ENCODE peak calls at places on chromosomes 13 and 19, in nine cellular contexts. S, V, I, J, F, D, G, H and Z are unnamed samples.

GRCh38 chr19:3330047-3330446 is 36.3 kb upstream of the NFIC start:
- DNase-seq in S (no peak), V (no peak), I (no peak), J (no peak), F (no peak), D (no peak), G (no peak), H (no peak), Z (no peak)

GRCh38 chr19:55638864-55639359 is 1.9 kb upstream of the ZNF580 start:
- DNase-seq in S (no peak), V (peak; percentile 58), I (peak; percentile 52), J (peak; percentile 50), F (peak; percentile 50), D (peak; percentile 60), G (peak; percentile 73), H (peak; percentile 41), Z (peak; percentile 22)

GRCh38 chr13:71621152-71622124 is 245.6 kb downstream of the DACH1 start:
- DNase-seq in S (no peak), V (no peak), I (no peak), J (no peak), F (no peak), D (no peak), G (no peak), H (peak; percentile 5), Z (no peak)

GRCh38 chr19:45125975-45126493 is 33.1 kb downstream of the PPP1R37 start:
- DNase-seq in S (peak; percentile 37), V (peak; percentile 67), I (peak; percentile 76), J (peak; percentile 86), F (peak; percentile 51), D (peak; percentile 65), G (peak; percentile 60), H (peak; percentile 56), Z (peak; percentile 73)

GRCh38 chr19:3358919-3359849 is 7.2 kb upstream of the NFIC start:
- DNase-seq in S (peak; percentile 77), V (peak; percentile 76), I (peak; percentile 60), J (peak; percentile 80), F (no peak), D (peak; percentile 69), G (no peak), H (peak; percentile 72), Z (peak; percentile 89)

GRCh38 chr13:33015791-33016323 is 366 bp upstream of the KL start:
- DNase-seq in S (peak; percentile 25), V (peak; percentile 8), I (peak; percentile 45), J (peak; percentile 79), F (no peak), D (no peak), G (no peak), H (no peak), Z (peak; percentile 65)

GRCh38 chr13:37984357-37984756 is 114.8 kb upstream of the TRPC4 start:
- DNase-seq in S (no peak), V (no peak), I (peak; percentile 26), J (no peak), F (no peak), D (no peak), G (peak; percentile 13), H (no peak), Z (no peak)

GRCh38 chr19:9808855-9809646 is 9.8 kb downstream of the FBXL12 start:
- DNase-seq in S (no peak), V (no peak), I (no peak), J (no peak), F (no peak), D (no peak), G (no peak), H (no peak), Z (no peak)

GRCh38 chr19:49800771-49801170 is 12.3 kb downstream of the FUZ start:
- DNase-seq in S (no peak), V (no peak), I (no peak), J (no peak), F (no peak), D (no peak), G (no peak), H (no peak), Z (no peak)

GRCh38 chr13:28181413-28181812 is 43.1 kb downstream of the PAN3 start:
- DNase-seq in S (no peak), V (peak; percentile 84), I (no peak), J (no peak), F (peak; percentile 92), D (no peak), G (no peak), H (peak; percentile 20), Z (no peak)

GRCh38 chr19:10655457-10656312 is 1.5 kb downstream of the ILF3 start:
- DNase-seq in S (no peak), V (peak; percentile 76), I (peak; percentile 52), J (no peak), F (peak; percentile 67), D (no peak), G (peak; percentile 74), H (peak; percentile 27), Z (no peak)

GRCh38 chr13:110341445-110342247 is 34.6 kb downstream of the COL4A2 start:
- DNase-seq in S (peak; percentile 58), V (no peak), I (no peak), J (peak; percentile 33), F (no peak), D (no peak), G (no peak), H (peak; percentile 73), Z (no peak)

GRCh38 chr19:41564515-41565383 is 11.2 kb upstream of the CEACAM21 start:
- DNase-seq in S (no peak), V (peak; percentile 47), I (peak; percentile 32), J (no peak), F (no peak), D (no peak), G (peak; percentile 60), H (no peak), Z (no peak)

GRCh38 chr13:65605386-65605785 is 1624.8 kb downstream of the PCDH9 start:
- DNase-seq in S (no peak), V (no peak), I (no peak), J (no peak), F (no peak), D (no peak), G (no peak), H (peak; percentile 31), Z (no peak)

GRCh38 chr19:40225440-40226305 is 816 bp downstream of the CCNP start:
- DNase-seq in S (no peak), V (peak; percentile 59), I (no peak), J (no peak), F (no peak), D (no peak), G (no peak), H (no peak), Z (no peak)

GRCh38 chr19:4914736-4915501 is 5.6 kb downstream of the UHRF1 start:
- DNase-seq in S (no peak), V (peak; percentile 94), I (no peak), J (peak; percentile 81), F (peak; percentile 91), D (no peak), G (peak; percentile 79), H (peak; percentile 74), Z (peak; percentile 51)

GRCh38 chr19:30450101-30450500 is 77.9 kb downstream of the ZNF536 start:
- DNase-seq in S (peak; percentile 64), V (peak; percentile 62), I (peak; percentile 71), J (no peak), F (no peak), D (no peak), G (peak; percentile 88), H (peak; percentile 45), Z (no peak)

GRCh38 chr13:112058519-112058873 is 8.5 kb upstream of the SOX1 start:
- DNase-seq in S (no peak), V (no peak), I (no peak), J (no peak), F (no peak), D (no peak), G (no peak), H (no peak), Z (no peak)

GRCh38 chr13:112056284-112056727 is 10.6 kb upstream of the SOX1 start:
- DNase-seq in S (no peak), V (no peak), I (peak; percentile 73), J (no peak), F (no peak), D (no peak), G (no peak), H (no peak), Z (no peak)

GRCh38 chr13:112057736-112058518 is 9.0 kb upstream of the SOX1 start:
- DNase-seq in S (no peak), V (no peak), I (peak; percentile 74), J (no peak), F (no peak), D (no peak), G (no peak), H (no peak), Z (no peak)

GRCh38 chr13:112056739-112057433 is 10.1 kb upstream of the SOX1 start:
- DNase-seq in S (no peak), V (no peak), I (peak; percentile 34), J (no peak), F (no peak), D (no peak), G (no peak), H (no peak), Z (no peak)

DNA sequence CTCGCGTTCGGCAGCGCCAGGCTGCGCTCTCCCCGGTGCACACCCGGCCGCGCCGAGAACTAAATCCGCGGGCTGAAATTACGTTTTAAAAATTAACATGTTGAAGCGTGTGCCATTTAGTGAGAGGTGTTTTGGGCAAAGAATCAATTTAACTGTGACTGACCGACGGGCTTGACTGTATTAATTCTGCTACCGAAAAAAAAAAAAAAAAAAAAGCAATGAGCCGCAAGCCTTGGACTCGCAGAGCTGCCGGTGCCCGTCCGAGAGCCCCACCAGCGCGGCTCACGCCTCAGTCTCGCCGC is 9.6 kb upstream of the SOX1 start:
- DNase-seq in S (no peak), V (no peak), I (peak; percentile 38), J (no peak), F (no peak), D (no peak), G (no peak), H (no peak), Z (no peak)
- H3K27me3 ChIP-seq in S (peaks cover 100% of the 10 kb centered on the region), V (peaks cover 88% of the 10 kb centered on the region), I (peaks cover 100% of the 10 kb centered on the region), J (no peaks in the 10 kb centered on the region), F (peaks cover 70% of the 10 kb centered on the region), D (peaks cover 100% of the 10 kb centered on the region), G (no peaks in the 10 kb centered on the region), H (peaks cover 100% of the 10 kb centered on the region), Z (peaks cover 38% of the 10 kb centered on the region)

GRCh38 chr13:96998071-96998470 is 3.8 kb upstream of the OXGR1 start:
- DNase-seq in S (no peak), V (no peak), I (no peak), J (no peak), F (no peak), D (no peak), G (no peak), H (no peak), Z (no peak)
- H3K27me3 ChIP-seq in S (peaks cover 20% of the 10 kb centered on the region), V (peaks cover 39% of the 10 kb centered on the region), I (peaks cover 100% of the 10 kb centered on the region), J (no peaks in the 10 kb centered on the region), F (peaks cover 21% of the 10 kb centered on the region), D (peaks cover 37% of the 10 kb centered on the region), G (no peaks in the 10 kb centered on the region), H (peaks cover 94% of the 10 kb centered on the region), Z (no peaks in the 10 kb centered on the region)

GRCh38 chr19:18768046-18768771 is 22.9 kb downstream of the COMP start:
- DNase-seq in S (no peak), V (no peak), I (no peak), J (no peak), F (no peak), D (no peak), G (peak; percentile 89), H (no peak), Z (no peak)
- H3K27me3 ChIP-seq in S (no peaks in the 10 kb centered on the region), V (no peaks in the 10 kb centered on the region), I (peaks cover 25% of the 10 kb centered on the region), J (no peaks in the 10 kb centered on the region), F (no peaks in the 10 kb centered on the region), D (no peaks in the 10 kb centered on the region), G (peaks cover 4% of the 10 kb centered on the region), H (no peaks in the 10 kb centered on the region), Z (no peaks in the 10 kb centered on the region)

DNA sequence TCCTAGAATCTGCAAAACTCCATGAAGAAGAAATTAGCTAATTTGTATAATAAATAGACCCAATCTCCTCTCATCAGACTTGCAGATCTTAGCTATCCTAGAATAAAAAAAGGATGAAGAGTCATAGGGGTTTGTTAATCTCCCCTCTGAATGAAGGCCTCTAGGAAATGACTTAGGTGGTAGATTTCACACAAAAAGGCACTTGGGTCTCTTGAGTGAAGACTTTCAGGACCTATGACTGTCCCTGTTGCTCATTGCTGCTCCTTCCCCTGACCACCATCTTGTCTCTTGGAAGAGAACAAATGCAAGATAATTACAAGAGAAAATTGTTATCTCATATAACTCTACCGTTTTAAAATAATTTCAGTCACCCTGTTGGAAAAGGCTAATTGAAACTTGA is 302.1 kb downstream of the EFNB2 start:
- DNase-seq in S (no peak), V (no peak), I (no peak), J (no peak), F (no peak), D (no peak), G (no peak), H (no peak), Z (no peak)
- H3K27me3 ChIP-seq in S (no peaks in the 10 kb centered on the region), V (no peaks in the 10 kb centered on the region), I (no peaks in the 10 kb centered on the region), J (no peaks in the 10 kb centered on the region), F (no peaks in the 10 kb centered on the region), D (no peaks in the 10 kb centered on the region), G (no peaks in the 10 kb centered on the region), H (no peaks in the 10 kb centered on the region), Z (no peaks in the 10 kb centered on the region)